ENCODE peak calls at places on chromosomes 5 and 9, in nine cellular contexts. K is brain microvascular endothelial cell; C is Caki2; A is foreskin fibroblast; B is BJ; Y is omental fat pad; E is kidney; U is stimulated activated naive B cell treated with anti-CD40 and anti-IgM and Interleukin-4, amounts not matched to agents 10 μg/mL and 1 μg/mL and 100 μg/mL, for 72 hours; V is NCI-H446. X is an unnamed sample.

GRCh38 chr5:97004423-97005060 is 68.7 kb downstream of the LNPEP start:
- DNase-seq in K (no peak), C (no peak), A (no peak), B (no peak), Y (no peak), E (no peak), U (no peak), V (no peak), X (no peak)

GRCh38 chr5:54608423-54609085 is 91.0 kb downstream of the SNX18 start:
- DNase-seq in K (no peak), C (no peak), A (no peak), B (no peak), Y (no peak), E (no peak), U (no peak), V (no peak), X (no peak)

GRCh38 chr9:124972241-124972770 is 31.4 kb upstream of the GOLGA1 start:
- DNase-seq in K (no peak), C (no peak), A (no peak), B (no peak), Y (no peak), E (no peak), U (no peak), V (no peak), X (no peak)

GRCh38 chr5:172778223-172778814 is 7.3 kb upstream of the DUSP1 start:
- DNase-seq in K (peak), C (peak), A (peak), B (no peak), Y (peak), E (no peak), U (no peak), V (no peak), X (no peak)

GRCh38 chr9:116494815-116495634 is 192.1 kb upstream of the TRIM32 start:
- DNase-seq in K (no peak), C (no peak), A (no peak), B (no peak), Y (no peak), E (no peak), U (no peak), V (no peak), X (no peak)

GRCh38 chr5:168260353-168261211 is 30.9 kb upstream of the WWC1 start:
- DNase-seq in K (no peak), C (no peak), A (peak), B (no peak), Y (no peak), E (no peak), U (no peak), V (no peak), X (no peak)

GRCh38 chr9:109064963-109065701 is 51.8 kb upstream of the CTNNAL1 start:
- DNase-seq in K (no peak), C (peak), A (peak), B (peak), Y (no peak), E (no peak), U (no peak), V (no peak), X (no peak)

GRCh38 chr9:89138463-89139390 is 39.9 kb downstream of the SHC3 start:
- DNase-seq in K (peak), C (peak), A (peak), B (peak), Y (no peak), E (no peak), U (no peak), V (no peak), X (no peak)

GRCh38 chr5:79576606-79577289 is 35.5 kb upstream of the TENT2 start:
- DNase-seq in K (no peak), C (no peak), A (no peak), B (no peak), Y (no peak), E (no peak), U (no peak), V (no peak), X (no peak)

GRCh38 chr5:139397921-139398320 is 3.0 kb upstream of the PROB1 start:
- DNase-seq in K (no peak), C (no peak), A (no peak), B (no peak), Y (no peak), E (peak), U (no peak), V (peak), X (no peak)

GRCh38 chr9:111475195-111475594 is 9.0 kb downstream of the ECPAS start:
- DNase-seq in K (no peak), C (no peak), A (no peak), B (no peak), Y (no peak), E (no peak), U (no peak), V (no peak), X (no peak)

GRCh38 chr9:134642385-134643181 is 980 bp downstream of the COL5A1 start:
- DNase-seq in K (peak), C (no peak), A (peak), B (peak), Y (no peak), E (peak), U (no peak), V (no peak), X (no peak)

GRCh38 chr9:20624201-20625002 is 2.1 kb upstream of the MLLT3 start:
- DNase-seq in K (peak), C (peak), A (peak), B (no peak), Y (no peak), E (no peak), U (peak), V (peak), X (peak)

GRCh38 chr5:137939331-137939730 is 50.1 kb downstream of the PKD2L2 start:
- DNase-seq in K (no peak), C (no peak), A (no peak), B (no peak), Y (no peak), E (no peak), U (no peak), V (no peak), X (no peak)

GRCh38 chr5:136199408-136199807 is 6.4 kb upstream of the SMIM32 start:
- DNase-seq in K (no peak), C (no peak), A (no peak), B (no peak), Y (no peak), E (no peak), U (no peak), V (no peak), X (no peak)

GRCh38 chr9:85521331-85522197 is 220.2 kb downstream of the AGTPBP1 start:
- DNase-seq in K (no peak), C (no peak), A (peak), B (no peak), Y (no peak), E (no peak), U (no peak), V (peak), X (no peak)

GRCh38 chr9:114057161-114057560 is 20.9 kb downstream of the AMBP start:
- DNase-seq in K (no peak), C (no peak), A (no peak), B (no peak), Y (no peak), E (no peak), U (no peak), V (no peak), X (no peak)

GRCh38 chr5:168186289-168187074 is 105.0 kb upstream of the WWC1 start:
- DNase-seq in K (no peak), C (no peak), A (no peak), B (no peak), Y (no peak), E (no peak), U (no peak), V (no peak), X (no peak)

GRCh38 chr5:107425541-107426031 is 245.2 kb downstream of the EFNA5 start:
- DNase-seq in K (peak), C (peak), A (peak), B (peak), Y (no peak), E (no peak), U (no peak), V (no peak), X (no peak)

GRCh38 chr5:151589878-151590570 is 1.1 kb downstream of the FAT2 start:
- DNase-seq in K (no peak), C (no peak), A (no peak), B (no peak), Y (no peak), E (no peak), U (no peak), V (no peak), X (no peak)

GRCh38 chr5:174764309-174764708 is 39.9 kb downstream of the MSX2 start:
- DNase-seq in K (no peak), C (no peak), A (no peak), B (no peak), Y (no peak), E (no peak), U (no peak), V (no peak), X (no peak)

GRCh38 chr5:147037517-147038205 is 159.1 kb upstream of the PPP2R2B start:
- DNase-seq in K (peak), C (peak), A (peak), B (no peak), Y (no peak), E (no peak), U (no peak), V (peak), X (no peak)

GRCh38 chr5:88158056-88158455 is 110.6 kb downstream of the TMEM161B start:
- DNase-seq in K (no peak), C (no peak), A (no peak), B (no peak), Y (no peak), E (no peak), U (no peak), V (no peak), X (no peak)

GRCh38 chr5:99814311-99815063 is 720.7 kb upstream of the FAM174A start:
- DNase-seq in K (no peak), C (no peak), A (no peak), B (no peak), Y (no peak), E (no peak), U (no peak), V (peak), X (no peak)

GRCh38 chr9:135085830-135086546 is 1.5 kb upstream of the OLFM1 start:
- DNase-seq in K (peak), C (peak), A (peak), B (no peak), Y (peak), E (peak), U (peak), V (peak), X (peak)